ENCODE peak calls at places on chromosomes 11 and 22, in nine cellular contexts. U, A, I, X, N, K, M, Q and B are unnamed samples.

GRCh38 chr22:36486619-36487384 is 5.4 kb upstream of the TXN2 start:
- DNase-seq in U (peak), A (peak), I (peak), X (no peak), N (peak), K (no peak), M (no peak), Q (peak), B (peak)

GRCh38 chr11:68373810-68374501 is 61.6 kb downstream of the LRP5 start:
- DNase-seq in U (peak), A (peak), I (no peak), X (no peak), N (no peak), K (no peak), M (peak), Q (no peak), B (no peak)

GRCh38 chr11:122439911-122440782 is 215.4 kb upstream of the UBASH3B start:
- DNase-seq in U (peak), A (no peak), I (no peak), X (no peak), N (no peak), K (peak), M (peak), Q (no peak), B (no peak)

GRCh38 chr11:120068114-120068573 is 69.8 kb downstream of the TRIM29 start:
- DNase-seq in U (peak), A (peak), I (peak), X (no peak), N (no peak), K (peak), M (peak), Q (no peak), B (peak)

GRCh38 chr11:114099392-114100178 is 40.1 kb downstream of the ZBTB16 start:
- DNase-seq in U (no peak), A (no peak), I (no peak), X (no peak), N (no peak), K (no peak), M (no peak), Q (no peak), B (no peak)

GRCh38 chr11:1396375-1396841 is 6.7 kb downstream of the BRSK2 start:
- DNase-seq in U (no peak), A (no peak), I (no peak), X (no peak), N (no peak), K (no peak), M (no peak), Q (no peak), B (no peak)

GRCh38 chr11:83727251-83727650 is 441.1 kb upstream of the CCDC90B start:
- DNase-seq in U (no peak), A (no peak), I (no peak), X (no peak), N (no peak), K (no peak), M (no peak), Q (no peak), B (no peak)

GRCh38 chr11:131025421-131026126 is 109.3 kb upstream of the SNX19 start:
- DNase-seq in U (no peak), A (no peak), I (no peak), X (no peak), N (no peak), K (no peak), M (no peak), Q (no peak), B (no peak)

GRCh38 chr11:112354364-112354763 is 93.7 kb upstream of the PLET1 start:
- DNase-seq in U (no peak), A (no peak), I (no peak), X (no peak), N (no peak), K (no peak), M (no peak), Q (no peak), B (no peak)

GRCh38 chr11:33590471-33590870 is 110.2 kb downstream of the C11orf91 start:
- DNase-seq in U (no peak), A (no peak), I (no peak), X (no peak), N (no peak), K (no peak), M (no peak), Q (no peak), B (no peak)

GRCh38 chr11:94281321-94281720 is 23.1 kb upstream of the IZUMO1R start:
- DNase-seq in U (no peak), A (no peak), I (no peak), X (no peak), N (no peak), K (no peak), M (no peak), Q (no peak), B (no peak)

GRCh38 chr11:65430406-65431217 is 8.0 kb downstream of the NEAT1 start:
- DNase-seq in U (peak), A (no peak), I (no peak), X (no peak), N (no peak), K (no peak), M (no peak), Q (no peak), B (peak)

GRCh38 chr22:30869996-30870395 is 98.6 kb downstream of the MORC2 start:
- DNase-seq in U (no peak), A (no peak), I (no peak), X (no peak), N (no peak), K (no peak), M (no peak), Q (no peak), B (no peak)

GRCh38 chr11:113242767-113243397 is 71.5 kb upstream of the TTC12 start:
- DNase-seq in U (peak), A (no peak), I (no peak), X (no peak), N (no peak), K (no peak), M (peak), Q (no peak), B (peak)

GRCh38 chr22:46681010-46681409 is 57.0 kb downstream of the CERK start:
- DNase-seq in U (no peak), A (peak), I (no peak), X (no peak), N (no peak), K (no peak), M (no peak), Q (no peak), B (no peak)

GRCh38 chr11:73429121-73429740 is 53.0 kb downstream of the RELT start:
- DNase-seq in U (peak), A (no peak), I (no peak), X (no peak), N (no peak), K (no peak), M (peak), Q (no peak), B (peak)

GRCh38 chr11:124535552-124536232 is 7.8 kb downstream of the OR8B12 start:
- DNase-seq in U (peak), A (no peak), I (no peak), X (no peak), N (no peak), K (no peak), M (no peak), Q (no peak), B (no peak)

GRCh38 chr11:71397328-71397860 is 50.8 kb downstream of the DHCR7 start:
- DNase-seq in U (no peak), A (no peak), I (no peak), X (no peak), N (no peak), K (no peak), M (no peak), Q (no peak), B (no peak)

GRCh38 chr22:24925586-24926427 is 20.7 kb downstream of the LHFPL7 start:
- DNase-seq in U (no peak), A (no peak), I (peak), X (no peak), N (no peak), K (no peak), M (no peak), Q (no peak), B (no peak)

GRCh38 chr11:92087916-92088537 is 136.6 kb upstream of the FAT3 start:
- DNase-seq in U (no peak), A (no peak), I (no peak), X (no peak), N (no peak), K (no peak), M (no peak), Q (no peak), B (no peak)

GRCh38 chr22:23066200-23067022 is 3.9 kb upstream of the GNAZ start:
- DNase-seq in U (no peak), A (no peak), I (no peak), X (no peak), N (no peak), K (no peak), M (no peak), Q (no peak), B (no peak)

GRCh38 chr11:72724851-72725730 is 27.1 kb downstream of the ARAP1 start:
- DNase-seq in U (peak), A (peak), I (peak), X (peak), N (peak), K (peak), M (peak), Q (peak), B (peak)

GRCh38 chr11:112017538-112017937 is 7.7 kb upstream of the DLAT start:
- DNase-seq in U (peak), A (no peak), I (no peak), X (no peak), N (no peak), K (no peak), M (peak), Q (no peak), B (peak)

GRCh38 chr22:39205344-39206021 is 39.3 kb downstream of the PDGFB start:
- DNase-seq in U (peak), A (no peak), I (no peak), X (no peak), N (no peak), K (no peak), M (peak), Q (no peak), B (peak)

GRCh38 chr22:36775589-36775965 is 342 bp downstream of the IFT27 start:
- DNase-seq in U (peak), A (peak), I (peak), X (no peak), N (peak), K (peak), M (no peak), Q (no peak), B (no peak)

GRCh38 chr11:844693-845644 is 2.3 kb downstream of the TSPAN4 start:
- DNase-seq in U (peak), A (peak), I (peak), X (peak), N (no peak), K (peak), M (peak), Q (no peak), B (peak)

GRCh38 chr11:95647805-95648379 is 141.7 kb downstream of the FAM76B start:
- DNase-seq in U (no peak), A (no peak), I (no peak), X (no peak), N (no peak), K (no peak), M (no peak), Q (no peak), B (no peak)

GRCh38 chr11:17428930-17429329 is 40.5 kb upstream of the KCNJ11 start:
- DNase-seq in U (no peak), A (no peak), I (no peak), X (no peak), N (no peak), K (no peak), M (no peak), Q (no peak), B (no peak)

GRCh38 chr11:23284626-23285025 is 424.4 kb upstream of the CCDC179 start:
- DNase-seq in U (peak), A (no peak), I (no peak), X (no peak), N (no peak), K (no peak), M (peak), Q (no peak), B (peak)